ENCODE peak calls at places on chromosome 7, in four cellular contexts. H, E, V and O are unnamed samples.
A peak's percentile ranks its signal among the peaks of the same experiment; 100 is the strongest.

GRCh38 chr7:42212541-42213090 is 24.4 kb downstream of the GLI3 start:
- DNase-seq in H (no peak), E (no peak), V (no peak), O (no peak)

GRCh38 chr7:87480386-87480785 is 4.9 kb upstream of the ABCB4 start:
- DNase-seq in H (no peak), E (no peak), V (no peak), O (no peak)

GRCh38 chr7:1055084-1055450 is 10.7 kb downstream of the GPR146 start:
- DNase-seq in H (no peak), E (peak; percentile 94), V (peak; percentile 89), O (no peak)

GRCh38 chr7:80807166-80807900 is 111.5 kb downstream of the SEMA3C start:
- DNase-seq in H (no peak), E (no peak), V (no peak), O (no peak)

GRCh38 chr7:54933610-54934009 is 85.2 kb upstream of the EGFR start:
- DNase-seq in H (no peak), E (no peak), V (no peak), O (no peak)

GRCh38 chr7:36784991-36785940 is 61.0 kb upstream of the AOAH start:
- DNase-seq in H (no peak), E (peak; percentile 76), V (no peak), O (no peak)

GRCh38 chr7:83015921-83016320 is 146.8 kb downstream of the PCLO start:
- DNase-seq in H (no peak), E (no peak), V (no peak), O (no peak)

GRCh38 chr7:49639808-49640207 is 133.6 kb upstream of the VWC2 start:
- DNase-seq in H (no peak), E (no peak), V (no peak), O (no peak)

GRCh38 chr7:81484266-81484665 is 285.6 kb downstream of the HGF start:
- DNase-seq in H (no peak), E (no peak), V (peak; percentile 33), O (peak; percentile 24)

GRCh38 chr7:19210883-19211282 is 65.7 kb upstream of the FERD3L start:
- DNase-seq in H (no peak), E (no peak), V (no peak), O (no peak)

GRCh38 chr7:158973440-158973839 is 117.1 kb downstream of the DYNC2I1 start:
- DNase-seq in H (no peak), E (no peak), V (no peak), O (no peak)

GRCh38 chr7:38628630-38629385 is 2.4 kb downstream of the AMPH start:
- DNase-seq in H (no peak), E (no peak), V (no peak), O (no peak)

GRCh38 chr7:117949232-117949631 is 76.0 kb upstream of the CTTNBP2 start:
- DNase-seq in H (peak; percentile 6), E (no peak), V (no peak), O (no peak)

GRCh38 chr7:33500590-33500989 is 371.2 kb downstream of the BBS9 start:
- DNase-seq in H (no peak), E (no peak), V (no peak), O (no peak)

GRCh38 chr7:159027803-159028455 is 116.7 kb downstream of the VIPR2 start:
- DNase-seq in H (no peak), E (peak; percentile 60), V (no peak), O (peak; percentile 3)

GRCh38 chr7:1943933-1944618 is 274.0 kb downstream of the ELFN1 start:
- DNase-seq in H (no peak), E (no peak), V (no peak), O (no peak)

GRCh38 chr7:142880886-142881505 is 4.5 kb downstream of the TRPV6 start:
- DNase-seq in H (peak; percentile 56), E (no peak), V (no peak), O (no peak)

DNA sequence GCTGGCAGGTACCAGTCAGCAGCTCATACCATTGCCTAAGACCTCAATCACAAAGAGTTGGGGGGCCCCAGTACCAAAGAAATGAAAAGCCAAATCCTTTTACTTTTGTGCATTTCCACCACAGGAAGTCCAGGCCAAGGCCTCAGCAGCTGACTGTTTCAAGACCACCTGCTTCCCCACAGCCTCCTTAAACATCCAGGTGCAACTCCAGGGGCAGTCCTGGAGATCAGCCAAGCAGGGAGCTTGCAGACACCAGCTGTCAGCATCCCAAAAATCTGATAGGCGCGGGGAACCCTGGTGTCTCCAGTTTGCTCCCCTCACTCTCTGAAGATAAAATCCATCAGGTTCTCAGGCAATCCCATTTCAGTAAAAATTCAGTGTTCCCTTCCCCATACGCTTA is 91.5 kb upstream of the EFCAB10 start:
- DNase-seq in H (no peak), E (no peak), V (no peak), O (no peak)
- H3K4me1 ChIP-seq in H (peaks cover 19% of the 10 kb centered on the region), E (peaks cover 33% of the 10 kb centered on the region), V (no peaks in the 10 kb centered on the region), O (peaks cover 23% of the 10 kb centered on the region)

GRCh38 chr7:134931487-134931886 is 54.8 kb upstream of the AGBL3 start:
- DNase-seq in H (no peak), E (no peak), V (peak; percentile 36), O (no peak)

GRCh38 chr7:134935701-134936100 is 50.6 kb upstream of the AGBL3 start:
- DNase-seq in H (no peak), E (no peak), V (no peak), O (no peak)

GRCh38 chr7:134936893-134937520 is 49.3 kb upstream of the AGBL3 start:
- DNase-seq in H (no peak), E (no peak), V (no peak), O (no peak)

GRCh38 chr7:134932707-134933370 is 53.5 kb upstream of the AGBL3 start:
- DNase-seq in H (no peak), E (peak; percentile 82), V (no peak), O (no peak)

DNA sequence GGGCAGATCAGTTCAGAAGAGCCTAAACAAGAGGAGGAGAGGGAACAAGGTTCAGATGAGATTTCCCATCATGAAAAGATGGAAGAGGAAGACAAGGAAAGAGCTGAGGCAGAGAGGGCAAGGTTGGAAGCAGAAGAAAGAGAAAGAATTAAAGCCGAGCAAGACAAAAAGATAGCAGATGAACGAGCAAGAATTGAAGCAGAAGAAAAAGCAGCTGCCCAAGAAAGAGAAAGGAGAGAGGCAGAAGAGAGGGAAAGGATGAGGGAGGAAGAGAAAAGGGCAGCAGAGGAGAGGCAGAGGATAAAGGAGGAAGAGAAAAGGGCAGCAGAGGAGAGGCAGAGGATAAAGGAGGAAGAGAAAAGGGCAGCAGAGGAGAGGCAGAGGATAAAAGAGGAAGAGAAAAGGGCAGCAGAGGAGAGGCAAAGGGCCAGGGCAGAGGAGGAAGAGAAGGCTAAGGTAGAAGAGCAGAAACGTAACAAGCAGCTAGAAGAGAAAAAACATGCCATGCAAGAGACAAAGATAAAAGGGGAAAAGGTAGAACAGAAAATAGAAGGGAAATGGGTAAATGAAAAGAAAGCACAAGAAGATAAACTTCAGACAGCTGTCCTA is 52.7 kb upstream of the AGBL3 start:
- DNase-seq in H (no peak), E (no peak), V (no peak), O (no peak)
- H3K4me3 ChIP-seq in H (no peak overlapping the region), E (no peak overlapping the region), V (no peak overlapping the region), O (no peak overlapping the region)

DNA sequence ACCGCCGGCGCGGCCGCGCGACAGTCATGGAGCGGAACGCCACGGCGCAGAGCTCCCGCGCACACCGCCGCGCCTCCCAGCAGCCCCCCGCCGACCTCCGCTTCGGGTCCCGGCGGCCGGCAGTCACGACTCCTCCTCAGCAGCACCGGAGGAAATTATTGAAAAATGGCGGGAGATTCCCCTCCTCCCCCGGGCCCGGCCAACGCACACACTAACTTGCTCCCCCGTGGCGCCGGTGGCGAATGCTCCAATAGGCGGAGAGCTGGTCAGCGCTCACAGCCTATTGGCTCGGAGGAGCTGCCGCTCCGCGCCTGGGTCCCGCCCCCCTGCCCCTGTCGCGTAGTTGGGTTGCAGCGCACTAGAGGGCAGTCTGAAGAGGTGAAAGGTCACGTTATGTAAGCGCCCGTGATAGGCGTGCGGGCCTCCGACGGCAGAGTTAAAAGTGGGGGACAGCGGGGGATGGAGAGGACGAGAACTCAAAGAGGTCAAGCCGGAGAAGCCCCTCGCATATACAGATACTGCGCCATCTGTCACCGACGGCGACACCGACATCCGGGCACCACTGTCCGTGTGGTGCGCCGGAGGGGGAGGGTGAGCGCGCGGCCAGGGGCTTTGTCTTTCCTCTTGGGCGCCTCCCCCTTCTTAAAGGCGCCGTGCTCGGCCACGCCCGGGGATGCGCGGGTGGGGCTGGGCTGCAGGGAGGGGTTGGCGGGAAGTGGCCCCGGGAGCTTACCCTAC is at the start of gene BAZ1B:
- DNase-seq in H (peak; percentile 98), E (peak; percentile 99), V (peak; percentile 98), O (peak; percentile 97)
- TF ChIP-seq EP300 in H (no peak), E (no peak), V (no peak), O (peak; percentile 61)

GRCh38 chr7:111933614-111934013 is 272.6 kb downstream of the DOCK4 start:
- DNase-seq in H (no peak), E (no peak), V (no peak), O (no peak)
- H3K4me1 ChIP-seq in H (peaks cover 3% of the 10 kb centered on the region), E (no peaks in the 10 kb centered on the region), V (no peaks in the 10 kb centered on the region), O (no peaks in the 10 kb centered on the region)

GRCh38 chr7:95687759-95688343 is 84.5 kb upstream of the DYNC1I1 start:
- DNase-seq in H (peak; percentile 33), E (no peak), V (peak; percentile 34), O (no peak)
- H3K4me3 ChIP-seq in H (no peak overlapping the region), E (no peak overlapping the region), V (no peak overlapping the region), O (no peak overlapping the region)

DNA sequence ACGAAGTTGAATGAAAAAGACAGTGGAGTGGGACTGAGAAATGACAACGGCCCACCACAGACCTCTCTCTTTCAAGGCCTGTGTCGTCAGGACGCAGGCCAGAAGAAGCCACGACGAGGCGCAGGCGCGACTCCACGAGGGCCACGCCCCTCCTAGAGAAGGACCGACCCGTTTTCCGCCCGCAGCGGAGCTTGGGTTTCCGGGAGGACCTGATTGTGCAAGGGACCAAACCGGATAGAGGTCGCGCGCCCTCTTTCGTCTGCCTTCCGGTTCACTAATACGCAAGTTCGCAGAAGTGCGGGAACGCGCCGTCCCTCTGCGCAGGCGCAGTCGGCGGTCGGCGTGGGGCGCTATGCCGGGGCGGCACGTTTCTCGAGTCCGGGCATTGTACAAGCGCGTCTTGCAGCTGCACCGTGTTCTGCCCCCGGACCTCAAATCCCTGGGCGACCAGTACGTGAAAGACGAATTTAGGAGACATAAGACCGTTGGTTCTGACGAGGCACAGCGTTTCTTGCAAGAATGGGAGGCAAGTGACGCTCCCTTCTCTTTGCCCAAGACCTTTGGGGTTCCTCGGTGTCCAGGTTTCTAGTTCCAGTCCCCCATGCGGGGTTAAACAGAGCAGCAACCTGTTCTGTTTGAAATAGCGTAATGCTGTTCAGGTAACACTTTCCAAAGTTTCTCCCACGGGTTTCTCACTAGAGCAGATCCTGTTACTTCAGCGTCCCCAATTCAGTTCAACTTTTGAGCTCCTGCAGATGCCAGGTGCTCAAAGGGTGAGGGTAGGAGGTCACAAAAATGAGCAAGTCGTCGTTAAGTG is at the start of gene SDHAF3:
- DNase-seq in H (peak; percentile 96), E (peak; percentile 99), V (peak; percentile 95), O (peak; percentile 92)
- TF ChIP-seq EP300 in H (no peak), E (peak; percentile 54), V (no peak), O (peak; percentile 90)

GRCh38 chr7:23594879-23595604 is 2.1 kb upstream of the CCDC126 start:
- DNase-seq in H (no peak), E (no peak), V (no peak), O (no peak)

GRCh38 chr7:23597908-23598224 is 684 bp downstream of the CCDC126 start:
- DNase-seq in H (no peak), E (no peak), V (no peak), O (no peak)

GRCh38 chr7:23600251-23600650 is 3.1 kb downstream of the CCDC126 start:
- DNase-seq in H (no peak), E (no peak), V (no peak), O (no peak)

GRCh38 chr7:23598321-23598720 is 1.1 kb downstream of the CCDC126 start:
- DNase-seq in H (no peak), E (no peak), V (no peak), O (no peak)

GRCh38 chr7:23597064-23597907 is at the start of gene CCDC126:
- DNase-seq in H (peak; percentile 92), E (peak; percentile 95), V (peak; percentile 92), O (peak; percentile 81)
- H3K4me1 ChIP-seq in H (peaks cover 7% of the 10 kb centered on the region), E (peaks cover 10% of the 10 kb centered on the region), V (peaks cover 3% of the 10 kb centered on the region), O (peaks cover 10% of the 10 kb centered on the region)